ENCODE peak calls at places on chromosome 10, in eight cellular contexts. F is fibroblast of lung, H is Peyer's patch, X is SK-N-SH, K is A549, Z is vagina, Q is IMR-90, V is upper lobe of right lung. S is an unnamed sample.

GRCh38 chr10:128152741-128153583 is 26.7 kb upstream of the MKI67 start:
- DNase-seq in K (no peak), F (no peak), Q (no peak), V (no peak), Z (no peak), X (peak; percentile 79), H (no peak), S (no peak)

GRCh38 chr10:98260350-98260749 is 7.6 kb downstream of the LOXL4 start:
- DNase-seq in H (no peak), F (no peak), Z (no peak), Q (peak; percentile 35), V (no peak), K (no peak), X (no peak), S (no peak)

GRCh38 chr10:132916956-132917666 is 25.3 kb downstream of the CFAP46 start:
- DNase-seq in X (no peak), F (no peak), Z (no peak), H (peak; percentile 34), V (peak; percentile 61), K (no peak), Q (no peak), S (no peak)

GRCh38 chr10:70380350-70381135 is 1.9 kb downstream of the LRRC20 start:
- DNase-seq in X (no peak), F (no peak), V (no peak), K (no peak), Z (no peak), Q (no peak), H (no peak), S (no peak)

GRCh38 chr10:90306187-90306586 is 551.7 kb downstream of the HTR7 start:
- DNase-seq in V (no peak), K (peak; percentile 57), X (no peak), H (no peak), F (peak; percentile 99), Z (no peak), Q (peak; percentile 94), S (no peak)

GRCh38 chr10:45424668-45425404 is 50.8 kb downstream of the ALOX5 start:
- DNase-seq in H (no peak), Z (no peak), Q (no peak), F (no peak), X (no peak), V (peak; percentile 57), K (no peak), S (no peak)

GRCh38 chr10:15254808-15255655 is 86.5 kb upstream of the NMT2 start:
- DNase-seq in V (no peak), Q (no peak), Z (no peak), H (no peak), F (no peak), K (no peak), X (no peak), S (peak; percentile 34)

GRCh38 chr10:76126607-76127190 is 695.3 kb downstream of the LRMDA start:
- DNase-seq in F (no peak), H (no peak), K (no peak), X (no peak), Z (no peak), Q (no peak), V (no peak), S (no peak)

GRCh38 chr10:79266543-79267312 is 80.5 kb upstream of the PPIF start:
- DNase-seq in Q (peak; percentile 93), F (peak; percentile 89), Z (no peak), K (no peak), X (no peak), H (peak; percentile 77), V (peak; percentile 84), S (peak; percentile 47)

DNA sequence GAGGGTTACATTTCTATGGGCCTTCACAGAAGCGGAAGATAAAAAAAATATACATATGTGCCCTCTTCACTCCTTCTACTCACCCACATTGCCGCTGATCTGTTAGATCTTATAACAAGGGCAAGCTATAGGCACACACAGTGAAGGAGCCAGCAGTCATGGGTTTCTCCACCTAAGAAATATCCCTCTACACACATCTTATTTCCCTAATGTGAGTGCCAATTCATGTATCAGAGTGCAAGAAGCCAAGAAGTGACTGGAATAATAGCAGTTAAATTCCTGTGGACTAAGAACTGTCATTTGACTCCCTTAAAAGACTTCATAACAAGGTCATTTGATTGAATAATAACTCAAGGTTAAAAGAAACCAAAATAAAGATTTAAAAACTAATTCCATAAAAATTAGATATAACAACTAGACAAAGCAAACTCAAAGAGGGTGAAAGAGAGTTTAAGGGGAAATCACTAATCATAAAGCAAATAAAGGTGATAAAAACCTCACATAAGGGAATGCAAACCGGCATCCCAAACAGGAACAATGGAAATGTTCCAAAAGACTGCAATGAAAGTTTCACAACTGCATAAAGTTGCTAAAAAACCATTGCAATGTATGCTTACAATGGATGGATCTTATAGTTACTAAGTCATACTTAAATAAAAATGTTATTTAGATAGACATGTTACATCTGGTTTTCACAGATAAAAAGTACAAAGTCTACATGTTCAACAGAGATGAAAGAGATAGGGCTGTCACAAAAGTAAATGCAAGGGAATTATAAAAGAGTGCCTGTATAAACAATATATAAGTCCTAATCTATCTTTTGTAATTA is 42.8 kb downstream of the ARHGAP21 start:
- DNase-seq in H (no peak), Q (peak; percentile 49), X (no peak), K (no peak), V (no peak), F (peak; percentile 58), Z (no peak), S (no peak)
- H3K27ac ChIP-seq in H (no peak overlapping the region), Q (no peak overlapping the region), X (no peak overlapping the region), K (peak overlapping the region; percentile 29), V (no peak overlapping the region), F (no peak overlapping the region), Z (no peak overlapping the region), S (no peak overlapping the region)

GRCh38 chr10:8665322-8665721 is 610.8 kb downstream of the GATA3 start:
- DNase-seq in K (no peak), F (no peak), Q (no peak), Z (no peak), V (no peak), H (no peak), X (no peak), S (no peak)

GRCh38 chr10:8663131-8663530 is 608.6 kb downstream of the GATA3 start:
- DNase-seq in H (no peak), Z (no peak), F (no peak), K (no peak), V (no peak), X (no peak), Q (no peak), S (no peak)

GRCh38 chr10:8656261-8656660 is 601.8 kb downstream of the GATA3 start:
- DNase-seq in F (no peak), Q (no peak), K (no peak), V (no peak), H (no peak), Z (no peak), X (no peak), S (no peak)

DNA sequence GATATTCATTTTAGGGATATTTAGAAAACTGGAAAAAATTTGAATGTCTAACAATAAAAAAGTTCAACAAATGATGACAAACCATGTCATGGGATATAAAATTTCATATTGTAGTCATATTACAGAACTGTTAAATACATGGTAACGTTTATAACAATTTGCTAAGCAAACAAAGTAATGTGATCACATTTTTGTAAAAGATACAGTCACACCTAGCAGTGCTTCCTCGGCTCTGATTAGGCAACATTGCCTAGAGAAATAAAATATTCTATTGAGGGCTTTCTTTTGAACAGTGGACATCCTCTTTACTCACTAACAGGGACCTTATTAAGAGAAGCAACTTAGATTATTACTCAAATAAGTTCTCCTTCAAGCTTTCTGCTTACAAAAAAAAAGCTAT is 605.5 kb downstream of the GATA3 start:
- DNase-seq in K (no peak), Q (no peak), V (no peak), F (no peak), Z (no peak), H (no peak), X (no peak), S (no peak)
- H3K4me1 ChIP-seq in K (no peaks in the 10 kb centered on the region), Q (no peaks in the 10 kb centered on the region), V (no peaks in the 10 kb centered on the region), F (no peaks in the 10 kb centered on the region), Z (no peaks in the 10 kb centered on the region), H (no peaks in the 10 kb centered on the region), X (no peaks in the 10 kb centered on the region), S (no peaks in the 10 kb centered on the region)

GRCh38 chr10:102537948-102538347 is 34.2 kb downstream of the SUFU start:
- DNase-seq in Q (no peak), Z (no peak), K (no peak), V (no peak), X (no peak), F (no peak), H (no peak), S (no peak)

GRCh38 chr10:102542800-102543418 is 39.1 kb downstream of the SUFU start:
- DNase-seq in V (no peak), H (no peak), K (no peak), F (peak; percentile 6), Z (no peak), X (no peak), Q (peak; percentile 89), S (no peak)

GRCh38 chr10:102537367-102537766 is 33.6 kb downstream of the SUFU start:
- DNase-seq in H (no peak), X (no peak), V (no peak), Z (no peak), F (no peak), K (no peak), Q (no peak), S (no peak)

GRCh38 chr10:102538811-102539210 is 35.0 kb downstream of the SUFU start:
- DNase-seq in V (peak; percentile 2), X (no peak), Q (no peak), H (no peak), K (no peak), F (no peak), Z (no peak), S (no peak)

DNA sequence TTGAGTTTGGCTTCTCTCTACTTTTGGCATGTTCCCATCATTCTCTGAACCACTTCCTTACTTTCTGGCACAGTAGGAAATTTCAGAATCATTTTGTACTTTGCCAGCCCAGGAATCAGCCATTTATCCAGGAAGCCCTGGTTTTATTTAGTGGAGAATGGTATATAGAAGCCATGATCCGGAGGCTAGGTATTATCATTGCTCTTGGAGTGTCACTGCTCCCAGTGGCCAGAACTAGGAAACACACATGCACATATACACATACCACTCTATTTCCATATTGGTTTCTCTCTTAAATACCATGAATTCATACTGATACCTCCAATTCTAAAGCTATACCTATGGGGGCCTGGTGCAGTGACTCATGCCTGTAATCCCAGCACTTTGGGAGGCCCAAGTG is 36.3 kb downstream of the SUFU start:
- DNase-seq in Q (peak; percentile 30), H (no peak), X (peak; percentile 39), K (peak; percentile 27), V (peak; percentile 1), F (peak; percentile 17), Z (no peak), S (no peak)
- TF ChIP-seq CTCF in Q (peak; percentile 39), H (peak; percentile 22), X (peak; percentile 56), K (peak; percentile 11), V (peak; percentile 40), F (no peak), Z (no peak), S (no peak)

DNA sequence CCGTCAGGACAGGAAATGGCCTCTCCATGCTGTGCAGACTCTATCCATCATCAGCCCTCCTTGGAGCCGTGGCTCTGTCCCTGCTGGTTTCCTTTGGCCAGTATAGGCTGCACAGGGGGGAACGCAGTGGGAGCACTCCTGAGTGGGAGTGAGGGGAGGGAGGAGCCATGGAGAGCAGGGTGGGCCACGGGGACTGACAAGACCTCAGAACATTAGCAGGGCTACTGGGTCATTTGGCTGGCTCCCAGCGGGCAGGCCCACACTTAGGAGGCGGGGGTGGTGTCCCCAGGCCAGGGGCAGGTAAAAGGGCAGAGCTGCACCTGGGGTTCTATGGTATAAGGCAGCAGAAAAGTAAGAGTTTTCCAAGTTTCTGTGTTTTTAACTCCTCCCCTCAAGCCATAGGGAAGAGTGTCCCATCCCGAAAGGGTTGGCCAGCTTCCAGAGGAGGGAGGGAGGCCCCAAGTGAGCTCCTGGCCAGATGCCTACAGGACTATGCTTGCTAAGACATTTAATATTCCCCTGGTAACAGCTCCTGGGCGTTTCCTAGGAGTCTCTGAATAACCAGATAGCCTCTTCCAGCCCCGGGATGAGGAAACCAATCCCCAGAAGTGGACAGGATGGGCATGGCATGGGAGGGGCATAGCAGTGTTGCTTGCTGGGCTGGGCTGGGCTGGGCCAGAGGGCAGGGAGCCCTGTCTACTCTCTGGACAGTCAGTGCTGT is 5.5 kb upstream of the OPN4 start:
- DNase-seq in X (peak; percentile 57), H (peak; percentile 51), K (peak; percentile 68), Q (peak; percentile 68), Z (peak; percentile 93), V (no peak), F (peak; percentile 95), S (peak; percentile 39)
- H3K27ac ChIP-seq in X (peak overlapping the region; percentile 63), H (no peak overlapping the region), K (peak overlapping the region; percentile 10), Q (no peak overlapping the region), Z (no peak overlapping the region), V (no peak overlapping the region), F (no peak overlapping the region), S (no peak overlapping the region)

S was measured in stomach.